ENCODE peak calls at places on chromosomes 6 and 20, in ten cellular contexts. D is Peyer's patch; C is CD8-positive, alpha-beta memory T cell; M is ascending aorta; W is ovary; G is CD4-positive, CD25-positive, alpha-beta regulatory T cell; X is upper lobe of right lung; J is esophagus squamous epithelium; L is prostate gland; I is GM23248. N is an unnamed sample.

GRCh38 chr6:45801471-45802289 is 214.0 kb downstream of the CLIC5 start:
- DNase-seq in D (no peak), C (no peak), M (no peak), W (no peak), G (peak; percentile 37), X (no peak), J (no peak), L (no peak), I (peak; percentile 69), N (no peak)

GRCh38 chr20:16407251-16408067 is 165.8 kb downstream of the KIF16B start:
- DNase-seq in D (no peak), C (no peak), M (no peak), W (no peak), G (no peak), X (no peak), J (no peak), L (no peak), I (no peak), N (no peak)

GRCh38 chr20:63483834-63484233 is 11.4 kb upstream of the KCNQ2 start:
- DNase-seq in D (no peak), C (no peak), M (no peak), W (no peak), G (no peak), X (no peak), J (no peak), L (no peak), I (no peak), N (no peak)

GRCh38 chr6:153832543-153832942 is 206.5 kb upstream of the OPRM1 start:
- DNase-seq in D (no peak), C (no peak), M (no peak), W (no peak), G (no peak), X (no peak), J (no peak), L (no peak), I (no peak), N (no peak)

GRCh38 chr6:99019341-99019740 is 71.6 kb upstream of the FBXL4 start:
- DNase-seq in D (no peak), C (no peak), M (no peak), W (no peak), G (no peak), X (no peak), J (no peak), L (no peak), I (peak; percentile 50), N (no peak)

GRCh38 chr6:27672113-27672799 is 199.4 kb upstream of the ZNF184 start:
- DNase-seq in D (no peak), C (no peak), M (no peak), W (peak; percentile 47), G (peak; percentile 74), X (no peak), J (no peak), L (no peak), I (peak; percentile 37), N (no peak)

GRCh38 chr6:130978660-130979396 is 84.2 kb downstream of the EPB41L2 start:
- DNase-seq in D (no peak), C (no peak), M (no peak), W (no peak), G (no peak), X (no peak), J (no peak), L (no peak), I (no peak), N (no peak)

GRCh38 chr6:150134280-150134920 is 8.4 kb upstream of the PPP1R14C start:
- DNase-seq in D (no peak), C (no peak), M (no peak), W (no peak), G (no peak), X (no peak), J (no peak), L (no peak), I (no peak), N (no peak)

GRCh38 chr6:56714273-56714672 is 71.6 kb upstream of the DST start:
- DNase-seq in D (no peak), C (no peak), M (no peak), W (no peak), G (no peak), X (no peak), J (no peak), L (no peak), I (peak; percentile 43), N (no peak)

GRCh38 chr20:63285636-63286615 is 7.1 kb upstream of the COL20A1 start:
- DNase-seq in D (no peak), C (no peak), M (no peak), W (no peak), G (no peak), X (no peak), J (no peak), L (no peak), I (no peak), N (no peak)

DNA sequence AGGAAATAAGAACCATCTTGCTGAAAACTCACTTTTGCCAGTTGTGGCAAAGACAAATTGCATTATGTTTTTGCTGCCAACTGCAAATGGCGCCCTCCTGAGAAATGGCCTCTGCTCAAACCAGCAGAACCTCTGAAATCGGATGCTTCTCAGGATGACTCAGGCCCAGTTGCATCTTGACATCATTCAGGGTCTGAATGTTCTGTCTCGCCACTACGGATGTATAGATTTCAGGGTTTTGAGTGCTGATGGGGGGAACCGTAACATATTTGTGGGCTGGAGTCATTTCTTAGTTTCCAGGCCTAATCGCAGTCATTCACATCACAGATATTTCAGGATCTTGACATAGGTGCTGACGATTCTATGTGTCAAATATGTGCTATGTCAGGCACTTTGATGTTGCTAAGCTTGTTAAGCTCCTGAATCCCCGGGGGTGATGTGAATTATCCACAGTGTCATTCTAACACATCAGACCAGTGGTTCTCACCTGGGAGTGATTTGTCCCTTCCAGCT is 207.1 kb downstream of the NFATC2 start:
- DNase-seq in D (no peak), C (no peak), M (no peak), W (no peak), G (no peak), X (no peak), J (no peak), L (no peak), I (peak; percentile 96), N (no peak)
- H3K27ac ChIP-seq in D (no peak overlapping the region), C (no peak overlapping the region), M (no peak overlapping the region), W (no peak overlapping the region), G (no peak overlapping the region), X (no peak overlapping the region), J (no peak overlapping the region), L (no peak overlapping the region), I (peak overlapping the region; percentile 86), N (no peak overlapping the region)

DNA sequence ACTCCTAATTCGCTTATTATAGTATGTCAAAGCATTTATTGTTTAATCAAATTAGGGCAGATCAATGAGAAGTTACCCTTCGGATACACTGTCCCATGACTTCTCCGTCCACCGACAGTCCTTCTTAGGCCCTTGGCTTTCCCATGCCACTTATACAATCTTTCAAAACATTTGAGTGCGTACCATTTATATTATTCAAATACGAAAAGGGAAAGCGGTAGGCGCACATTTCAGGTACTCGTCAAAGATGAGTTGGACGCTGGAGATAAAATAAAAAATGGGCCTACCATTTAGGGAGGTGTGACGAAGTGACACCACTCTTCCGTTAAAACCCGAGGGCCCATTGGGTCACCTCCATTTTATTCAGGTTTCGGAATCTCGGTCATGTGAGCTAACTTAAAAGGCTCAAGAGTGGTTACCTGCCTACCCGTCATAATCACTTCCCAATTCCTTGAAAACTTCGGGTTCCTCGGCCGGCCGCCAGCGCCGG is 512 bp upstream of the AFG1L start:
- DNase-seq in D (no peak), C (no peak), M (no peak), W (no peak), G (no peak), X (no peak), J (no peak), L (no peak), I (no peak), N (no peak)
- H3K27ac ChIP-seq in D (peak overlapping the region; percentile 94), C (peak overlapping the region; percentile 90), M (peak overlapping the region; percentile 74), W (peak overlapping the region; percentile 59), G (peak overlapping the region; percentile 95), X (peak overlapping the region; percentile 95), J (peak overlapping the region; percentile 95), L (peak overlapping the region; percentile 91), I (peak overlapping the region; percentile 86), N (peak overlapping the region; percentile 82)

DNA sequence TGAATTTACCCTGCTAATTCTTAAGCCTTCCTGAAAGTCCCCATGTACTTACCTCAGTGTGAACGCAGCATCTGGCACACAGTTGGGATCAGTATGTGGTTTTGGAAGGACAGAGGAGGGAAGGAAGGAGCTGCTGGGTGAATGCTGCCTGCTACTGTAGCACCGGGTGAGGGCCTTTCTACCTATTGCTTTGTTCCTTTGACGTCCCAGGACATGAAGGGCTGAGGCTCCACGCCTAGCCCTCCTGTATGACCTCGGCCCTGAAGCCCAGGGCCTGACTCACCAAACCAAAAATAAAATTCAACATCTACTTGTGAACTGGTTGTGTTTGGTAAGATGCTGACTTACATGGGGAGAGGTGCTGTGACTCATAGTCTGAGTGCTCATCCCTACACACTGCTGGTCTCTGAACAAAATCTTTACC is 51.1 kb downstream of the ARID1B start:
- DNase-seq in D (no peak), C (no peak), M (no peak), W (no peak), G (peak; percentile 10), X (no peak), J (no peak), L (no peak), I (peak; percentile 94), N (no peak)
- H3K27ac ChIP-seq in D (no peak overlapping the region), C (no peak overlapping the region), M (peak overlapping the region; percentile 91), W (no peak overlapping the region), G (no peak overlapping the region), X (peak overlapping the region; percentile 38), J (peak overlapping the region; percentile 80), L (no peak overlapping the region), I (peak overlapping the region; percentile 96), N (peak overlapping the region; percentile 67)

GRCh38 chr6:156650896-156651295 is 126.3 kb upstream of the ARID1B start:
- DNase-seq in D (no peak), C (no peak), M (no peak), W (no peak), G (no peak), X (no peak), J (no peak), L (no peak), I (no peak), N (no peak)

GRCh38 chr6:156645106-156645505 is 132.1 kb upstream of the ARID1B start:
- DNase-seq in D (no peak), C (no peak), M (no peak), W (no peak), G (no peak), X (no peak), J (no peak), L (no peak), I (peak; percentile 65), N (no peak)

GRCh38 chr6:156646496-156646895 is 130.7 kb upstream of the ARID1B start:
- DNase-seq in D (no peak), C (no peak), M (no peak), W (no peak), G (no peak), X (no peak), J (no peak), L (no peak), I (no peak), N (no peak)

GRCh38 chr6:156651438-156651837 is 125.7 kb upstream of the ARID1B start:
- DNase-seq in D (no peak), C (no peak), M (no peak), W (no peak), G (no peak), X (no peak), J (no peak), L (no peak), I (no peak), N (no peak)

DNA sequence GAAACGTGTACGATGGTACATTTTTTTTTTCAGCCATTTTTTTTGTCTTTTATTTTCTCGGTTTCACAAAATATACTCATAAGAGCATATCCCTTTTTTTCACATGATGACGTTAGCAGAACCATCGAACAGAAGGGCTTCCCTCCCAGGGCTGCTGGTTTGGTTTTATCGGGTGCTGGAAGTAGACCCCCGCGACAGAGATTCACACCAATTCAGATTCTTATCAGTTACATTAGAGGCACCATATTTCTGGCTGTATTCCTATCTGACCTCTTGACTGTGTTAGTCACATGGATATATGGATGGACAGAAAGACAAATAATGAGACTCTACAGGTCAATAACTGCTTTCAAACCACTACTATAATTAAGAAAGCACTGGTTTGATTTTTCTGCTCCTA is 129.7 kb upstream of the ARID1B start:
- DNase-seq in D (no peak), C (no peak), M (no peak), W (no peak), G (no peak), X (no peak), J (no peak), L (no peak), I (no peak), N (no peak)
- H3K27ac ChIP-seq in D (no peak overlapping the region), C (no peak overlapping the region), M (no peak overlapping the region), W (no peak overlapping the region), G (no peak overlapping the region), X (no peak overlapping the region), J (no peak overlapping the region), L (no peak overlapping the region), I (no peak overlapping the region), N (no peak overlapping the region)

N was measured in tibial artery.